ENCODE peak calls at places on chromosomes 3 and 15, in eight cellular contexts. B is breast epithelium; K is anterior cingulate cortex; E is activated CD8-positive, alpha-beta memory T cell treated with anti-CD3 and anti-CD28 coated beads for 48 hours; L is activated CD8-positive, alpha-beta T cell treated with anti-CD3 and anti-CD28 coated beads, Interleukin-2, amount 10 ng/mL, durations not matched to agents 7 days and 5 days; G is NAMALWA; O is caudate nucleus; Z is RPMI7951. M is an unnamed sample.

GRCh38 chr15:88621789-88622604 is 857 bp downstream of the AEN start:
- DNase-seq in B (no peak), K (no peak), E (no peak), L (peak; percentile 77), G (peak; percentile 81), O (no peak), Z (peak; percentile 56), M (no peak)

GRCh38 chr3:179806177-179806576 is 153.3 kb downstream of the USP13 start:
- DNase-seq in B (no peak), K (no peak), E (no peak), L (no peak), G (no peak), O (no peak), Z (peak; percentile 17), M (no peak)

GRCh38 chr15:51341366-51342248 is at the start of gene GLDN:
- DNase-seq in B (no peak), K (peak; percentile 37), E (no peak), L (no peak), G (no peak), O (peak; percentile 77), Z (no peak), M (no peak)

GRCh38 chr3:57949779-57950618 is 58.2 kb upstream of the FLNB start:
- DNase-seq in B (no peak), K (no peak), E (no peak), L (no peak), G (no peak), O (no peak), Z (peak; percentile 60), M (no peak)

GRCh38 chr3:109731639-109732473 is 394.5 kb upstream of the DPPA4 start:
- DNase-seq in B (no peak), K (no peak), E (peak; percentile 18), L (peak; percentile 72), G (peak; percentile 53), O (no peak), Z (peak; percentile 50), M (no peak)

GRCh38 chr15:88651971-88652370 is 13.2 kb downstream of the ISG20 start:
- DNase-seq in B (no peak), K (no peak), E (no peak), L (peak; percentile 19), G (no peak), O (no peak), Z (no peak), M (no peak)

GRCh38 chr15:58459562-58459961 is 27.8 kb downstream of the LIPC start:
- DNase-seq in B (no peak), K (no peak), E (no peak), L (no peak), G (no peak), O (no peak), Z (no peak), M (no peak)

GRCh38 chr3:112230033-112230432 is 64.0 kb downstream of the SLC9C1 start:
- DNase-seq in B (no peak), K (no peak), E (no peak), L (no peak), G (no peak), O (no peak), Z (no peak), M (no peak)

GRCh38 chr3:141045008-141045641 is 6.0 kb upstream of the SPSB4 start:
- DNase-seq in B (no peak), K (no peak), E (no peak), L (no peak), G (no peak), O (no peak), Z (no peak), M (no peak)

GRCh38 chr3:107241217-107241616 is 136.0 kb upstream of the CCDC54 start:
- DNase-seq in B (peak; percentile 61), K (no peak), E (peak; percentile 3), L (peak; percentile 31), G (peak; percentile 64), O (no peak), Z (peak; percentile 24), M (no peak)

GRCh38 chr3:181570472-181570871 is 141.3 kb upstream of the SOX2 start:
- DNase-seq in B (no peak), K (no peak), E (no peak), L (no peak), G (no peak), O (no peak), Z (no peak), M (no peak)

GRCh38 chr15:31235298-31236183 is 91.1 kb upstream of the KLF13 start:
- DNase-seq in B (no peak), K (no peak), E (no peak), L (no peak), G (peak; percentile 57), O (no peak), Z (peak; percentile 66), M (no peak)

GRCh38 chr3:36444909-36445308 is 64.6 kb downstream of the STAC start:
- DNase-seq in B (no peak), K (no peak), E (no peak), L (no peak), G (no peak), O (no peak), Z (peak; percentile 33), M (no peak)

GRCh38 chr3:106120334-106120733 is 251.5 kb upstream of the CBLB start:
- DNase-seq in B (no peak), K (no peak), E (no peak), L (no peak), G (no peak), O (no peak), Z (peak; percentile 74), M (no peak)

GRCh38 chr3:169390310-169390731 is 273.2 kb downstream of the MECOM start:
- DNase-seq in B (no peak), K (no peak), E (no peak), L (no peak), G (peak; percentile 22), O (no peak), Z (peak; percentile 2), M (no peak)

GRCh38 chr15:81859737-81860516 is 185.9 kb downstream of the MEX3B start:
- DNase-seq in B (no peak), K (no peak), E (no peak), L (no peak), G (peak; percentile 38), O (no peak), Z (no peak), M (no peak)

GRCh38 chr15:40081691-40082194 is 26.9 kb downstream of the BMF start:
- DNase-seq in B (peak; percentile 80), K (no peak), E (no peak), L (no peak), G (no peak), O (peak; percentile 68), Z (peak; percentile 94), M (no peak)

GRCh38 chr3:126113733-126114132 is 29.8 kb upstream of the SLC41A3 start:
- DNase-seq in B (no peak), K (no peak), E (no peak), L (no peak), G (peak; percentile 32), O (no peak), Z (no peak), M (no peak)

GRCh38 chr3:78941587-78941986 is 826.2 kb downstream of the ROBO1 start:
- DNase-seq in B (no peak), K (no peak), E (no peak), L (no peak), G (no peak), O (no peak), Z (peak; percentile 54), M (no peak)

GRCh38 chr15:60945196-60945595 is 283.9 kb downstream of the RORA start:
- DNase-seq in B (no peak), K (no peak), E (no peak), L (no peak), G (no peak), O (peak; percentile 22), Z (peak; percentile 25), M (no peak)

GRCh38 chr3:46959169-46959515 is 17.4 kb downstream of the CCDC12 start:
- DNase-seq in B (no peak), K (no peak), E (no peak), L (no peak), G (no peak), O (no peak), Z (no peak), M (no peak)

GRCh38 chr3:196641278-196642058 is 2.0 kb downstream of the NRROS start:
- DNase-seq in B (no peak), K (no peak), E (no peak), L (no peak), G (peak; percentile 69), O (no peak), Z (no peak), M (no peak)

GRCh38 chr3:150370129-150370602 is 37.9 kb upstream of the TSC22D2 start:
- DNase-seq in B (no peak), K (peak; percentile 24), E (no peak), L (no peak), G (no peak), O (peak; percentile 11), Z (peak; percentile 97), M (no peak)